ENCODE peak calls at places on chromosomes 6 and 20, in seven cellular contexts. E is tibial artery, N is A549, C is BJ, D is heart right ventricle, Y is breast epithelium, W is IMR-90. M is an unnamed sample.

GRCh38 chr20:21147593-21147992 is 21.7 kb downstream of the KIZ start:
- DNase-seq in Y (no peak), N (peak), C (no peak), W (peak), E (no peak), D (no peak), M (no peak)

GRCh38 chr6:169222126-169222525 is 31.5 kb downstream of the THBS2 start:
- DNase-seq in W (no peak), C (no peak), Y (no peak), E (no peak), N (no peak), D (no peak), M (no peak)

GRCh38 chr6:37433657-37434271 is 743 bp downstream of the CMTR1 start:
- DNase-seq in N (peak), Y (no peak), E (no peak), W (peak), C (no peak), D (no peak), M (no peak)

GRCh38 chr6:26383624-26384417 is 913 bp downstream of the BTN2A2 start:
- DNase-seq in W (peak), E (no peak), N (peak), C (no peak), Y (no peak), D (no peak), M (no peak)

GRCh38 chr6:168354338-168354737 is 34.8 kb upstream of the DACT2 start:
- DNase-seq in Y (no peak), N (no peak), E (no peak), C (no peak), W (no peak), D (no peak), M (no peak)

GRCh38 chr6:87654880-87655454 is 47.1 kb downstream of the AKIRIN2 start:
- DNase-seq in E (no peak), N (no peak), D (no peak), Y (no peak), W (peak), C (no peak), M (no peak)

GRCh38 chr20:40777653-40778052 is 88.6 kb upstream of the MAFB start:
- DNase-seq in N (no peak), Y (no peak), W (no peak), E (no peak), C (no peak), D (no peak), M (no peak)

GRCh38 chr20:31565699-31566331 is 39.3 kb upstream of the ID1 start:
- DNase-seq in C (no peak), Y (no peak), D (no peak), W (no peak), E (no peak), N (peak), M (no peak)

GRCh38 chr20:10673176-10673830 is 496 bp downstream of the JAG1 start:
- DNase-seq in W (no peak), N (no peak), D (no peak), E (no peak), C (no peak), Y (no peak), M (no peak)

GRCh38 chr6:44404022-44404714 is 16.7 kb downstream of the CDC5L start:
- DNase-seq in D (no peak), Y (no peak), W (no peak), E (no peak), N (no peak), C (no peak), M (no peak)

GRCh38 chr6:140546640-140547039 is 1172.2 kb upstream of the CITED2 start:
- DNase-seq in C (peak), N (no peak), Y (no peak), W (peak), D (no peak), E (no peak), M (no peak)
- H3K4me3 ChIP-seq in C (no peak), N (no peak), Y (no peak), W (no peak), D (no peak), E (no peak), M (no peak)

GRCh38 chr6:24931752-24932691 is 3.7 kb downstream of the RIPOR2 start:
- DNase-seq in D (no peak), N (no peak), C (no peak), E (no peak), Y (no peak), W (peak), M (peak)
- H3K4me3 ChIP-seq in D (no peak), N (no peak), C (no peak), E (no peak), Y (no peak), W (no peak), M (peak)

GRCh38 chr6:42366999-42367352 is 84.8 kb downstream of the TRERF1 start:
- DNase-seq in C (no peak), Y (no peak), D (no peak), N (no peak), E (no peak), W (no peak), M (no peak)

GRCh38 chr6:42368156-42368555 is 83.6 kb downstream of the TRERF1 start:
- DNase-seq in D (no peak), Y (no peak), W (no peak), C (no peak), E (no peak), N (no peak), M (no peak)

GRCh38 chr6:42370323-42370985 is 81.3 kb downstream of the TRERF1 start:
- DNase-seq in Y (no peak), W (no peak), D (no peak), E (no peak), C (no peak), N (no peak), M (no peak)

GRCh38 chr6:42367353-42368011 is 84.2 kb downstream of the TRERF1 start:
- DNase-seq in W (peak), Y (no peak), N (no peak), E (no peak), D (peak), C (no peak), M (no peak)

DNA sequence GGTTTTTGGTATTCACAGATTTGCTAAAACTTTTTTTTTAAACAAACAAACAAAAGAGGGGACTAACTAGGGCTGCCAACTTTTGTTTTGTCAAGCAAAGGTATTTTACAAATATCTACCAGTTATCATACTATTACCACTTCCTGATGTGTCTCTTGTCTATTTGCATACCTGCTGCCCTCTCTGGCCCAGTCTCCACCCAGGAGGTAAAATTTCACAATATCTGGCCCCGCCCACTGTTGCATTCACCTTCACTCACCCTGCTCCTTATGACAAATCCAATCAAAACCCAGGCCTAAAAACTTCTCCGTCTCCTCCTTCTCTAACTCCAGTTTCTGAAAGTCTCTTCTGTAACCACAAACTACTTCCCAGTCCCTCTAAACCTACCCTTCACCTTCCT is 82.2 kb downstream of the TRERF1 start:
- DNase-seq in D (no peak), E (no peak), W (no peak), Y (no peak), C (no peak), N (peak), M (no peak)
- H3K4me3 ChIP-seq in D (no peak), E (no peak), W (no peak), Y (no peak), C (no peak), N (no peak), M (no peak)

GRCh38 chr20:4926531-4927156 is 74.7 kb downstream of the SLC23A2 start:
- DNase-seq in N (no peak), E (no peak), D (no peak), W (no peak), Y (no peak), C (no peak), M (no peak)
- H3K4me3 ChIP-seq in N (no peak), E (no peak), D (peak), W (no peak), Y (no peak), C (no peak), M (no peak)

GRCh38 chr20:25465398-25465797 is 57.9 kb downstream of the GINS1 start:
- DNase-seq in Y (no peak), E (no peak), N (no peak), W (no peak), C (no peak), D (peak), M (no peak)

GRCh38 chr20:25466846-25467245 is 59.4 kb downstream of the GINS1 start:
- DNase-seq in E (no peak), Y (no peak), N (no peak), W (no peak), C (no peak), D (no peak), M (no peak)

GRCh38 chr20:25467441-25467840 is 60.0 kb downstream of the GINS1 start:
- DNase-seq in N (no peak), Y (no peak), W (no peak), C (no peak), D (no peak), E (no peak), M (no peak)

GRCh38 chr20:25462166-25462565 is 54.7 kb downstream of the GINS1 start:
- DNase-seq in W (no peak), N (no peak), C (no peak), D (no peak), E (no peak), Y (no peak), M (no peak)

GRCh38 chr20:25464501-25465204 is 57.2 kb downstream of the GINS1 start:
- DNase-seq in N (no peak), W (no peak), E (no peak), D (peak), C (no peak), Y (no peak), M (no peak)
- H3K4me3 ChIP-seq in N (no peak), W (no peak), E (no peak), D (no peak), C (no peak), Y (no peak), M (no peak)

GRCh38 chr6:165663283-165663735 is 268 bp upstream of the PDE10A start:
- DNase-seq in W (peak), D (peak), C (no peak), N (peak), Y (no peak), E (no peak), M (peak)
- H3K4me3 ChIP-seq in W (peak), D (peak), C (no peak), N (peak), Y (peak), E (peak), M (peak)

M was measured in epithelial cell of proximal tubule.